ENCODE peak calls at places on chromosome X, in five cellular contexts. K, G, B, F and C are unnamed samples.

GRCh38 chrX:151752847-151753246 is 18.3 kb downstream of the CNGA2 start:
- DNase-seq in K (no peak), G (no peak), B (no peak), F (no peak), C (no peak)

GRCh38 chrX:113400193-113400704 is 559.6 kb upstream of the AMOT start:
- DNase-seq in K (no peak), G (no peak), B (no peak), F (peak), C (no peak)

GRCh38 chrX:2550288-2551020 is 49.7 kb upstream of the DHRSX start:
- DNase-seq in K (no peak), G (no peak), B (no peak), F (no peak), C (no peak)

GRCh38 chrX:77342028-77342427 is 105.2 kb upstream of the FGF16 start:
- DNase-seq in K (no peak), G (no peak), B (peak), F (no peak), C (no peak)

GRCh38 chrX:77917294-77917933 is 6.9 kb downstream of the ATP7A start:
- DNase-seq in K (no peak), G (no peak), B (no peak), F (peak), C (no peak)

GRCh38 chrX:119218198-119218597 is 17.9 kb upstream of the PGRMC1 start:
- DNase-seq in K (no peak), G (no peak), B (no peak), F (peak), C (no peak)

GRCh38 chrX:107448625-107449468 is 605 bp upstream of the FRMPD3 start:
- DNase-seq in K (peak), G (no peak), B (no peak), F (no peak), C (no peak)

GRCh38 chrX:31070057-31070468 is 1.8 kb downstream of the FTHL17 start:
- DNase-seq in K (no peak), G (no peak), B (no peak), F (no peak), C (no peak)

GRCh38 chrX:82218361-82218760 is 1016.5 kb downstream of the SH3BGRL start:
- DNase-seq in K (no peak), G (no peak), B (no peak), F (no peak), C (no peak)

GRCh38 chrX:108312938-108313337 is 125.3 kb downstream of the COL4A6 start:
- DNase-seq in K (peak), G (no peak), B (peak), F (peak), C (peak)

GRCh38 chrX:1582686-1583437 is 8.5 kb upstream of the AKAP17A start:
- DNase-seq in K (peak), G (no peak), B (no peak), F (no peak), C (no peak)

GRCh38 chrX:42396136-42396535 is 381.8 kb downstream of the PPP1R2C start:
- DNase-seq in K (no peak), G (no peak), B (no peak), F (no peak), C (no peak)

GRCh38 chrX:42399632-42400024 is 378.3 kb downstream of the PPP1R2C start:
- DNase-seq in K (no peak), G (no peak), B (no peak), F (no peak), C (no peak)

DNA sequence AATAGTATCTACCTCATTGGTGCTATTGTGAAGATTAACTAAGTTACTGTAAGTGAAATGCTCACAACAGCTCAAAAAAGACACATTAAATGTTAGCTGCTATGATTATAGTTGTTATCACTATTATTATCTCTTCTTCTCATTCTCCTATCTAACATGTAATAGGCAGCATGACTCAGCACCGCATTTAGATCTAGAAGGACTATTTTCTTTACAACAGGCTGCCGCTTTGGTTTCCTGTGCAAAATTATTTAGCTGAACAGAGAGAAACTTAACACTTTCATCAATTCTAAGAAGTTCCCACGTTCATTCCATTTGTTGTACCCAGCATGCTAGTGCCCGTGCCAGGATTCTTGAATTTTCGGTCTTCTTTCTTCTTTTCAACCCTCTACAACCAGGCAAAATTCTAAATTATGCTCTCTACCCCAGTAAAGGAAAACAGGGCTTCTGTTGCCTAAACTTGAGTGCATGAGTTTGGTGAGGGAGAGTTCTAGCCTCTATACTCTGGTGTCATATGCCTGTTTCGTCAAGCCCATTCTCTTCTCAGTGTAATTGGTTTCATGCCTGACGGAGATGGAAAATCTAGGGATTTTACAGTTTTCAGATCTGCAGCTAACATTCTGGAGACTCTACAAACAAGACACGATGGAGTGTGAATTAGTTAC is 378.9 kb downstream of the PPP1R2C start:
- DNase-seq in K (no peak), G (no peak), B (no peak), F (peak), C (no peak)
- TF ChIP-seq POLR2A in K (no peak), G (no peak), B (no peak), F (no peak), C (no peak)

GRCh38 chrX:12563121-12563520 is 228.1 kb upstream of the PRPS2 start:
- DNase-seq in K (no peak), G (no peak), B (no peak), F (no peak), C (no peak)

GRCh38 chrX:12564221-12564620 is 227.0 kb upstream of the PRPS2 start:
- DNase-seq in K (no peak), G (no peak), B (no peak), F (no peak), C (no peak)

GRCh38 chrX:12570859-12571501 is 220.2 kb upstream of the PRPS2 start:
- DNase-seq in K (no peak), G (no peak), B (no peak), F (no peak), C (no peak)

DNA sequence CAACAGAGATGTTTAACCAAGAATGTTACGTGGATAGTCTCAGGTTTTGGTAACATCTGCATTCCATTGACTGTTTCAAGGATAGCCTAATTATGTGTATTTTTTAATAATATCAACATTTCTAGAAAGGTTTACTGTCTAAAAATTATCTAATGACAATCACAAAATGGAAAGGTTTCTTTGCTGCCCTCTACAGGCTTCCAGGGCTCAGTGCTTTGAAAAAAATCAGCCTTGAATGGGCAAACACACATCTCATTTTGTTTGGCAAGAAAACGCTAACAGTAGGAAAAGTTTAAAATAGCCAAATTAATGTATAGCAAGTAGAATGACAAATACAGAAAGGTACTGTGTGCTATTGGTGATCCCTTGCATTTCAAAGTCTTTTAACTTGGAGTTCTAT is 223.4 kb upstream of the PRPS2 start:
- DNase-seq in K (no peak), G (no peak), B (no peak), F (peak), C (no peak)
- TF ChIP-seq CTCF in K (peak), G (peak), B (peak), F (peak), C (no peak)

DNA sequence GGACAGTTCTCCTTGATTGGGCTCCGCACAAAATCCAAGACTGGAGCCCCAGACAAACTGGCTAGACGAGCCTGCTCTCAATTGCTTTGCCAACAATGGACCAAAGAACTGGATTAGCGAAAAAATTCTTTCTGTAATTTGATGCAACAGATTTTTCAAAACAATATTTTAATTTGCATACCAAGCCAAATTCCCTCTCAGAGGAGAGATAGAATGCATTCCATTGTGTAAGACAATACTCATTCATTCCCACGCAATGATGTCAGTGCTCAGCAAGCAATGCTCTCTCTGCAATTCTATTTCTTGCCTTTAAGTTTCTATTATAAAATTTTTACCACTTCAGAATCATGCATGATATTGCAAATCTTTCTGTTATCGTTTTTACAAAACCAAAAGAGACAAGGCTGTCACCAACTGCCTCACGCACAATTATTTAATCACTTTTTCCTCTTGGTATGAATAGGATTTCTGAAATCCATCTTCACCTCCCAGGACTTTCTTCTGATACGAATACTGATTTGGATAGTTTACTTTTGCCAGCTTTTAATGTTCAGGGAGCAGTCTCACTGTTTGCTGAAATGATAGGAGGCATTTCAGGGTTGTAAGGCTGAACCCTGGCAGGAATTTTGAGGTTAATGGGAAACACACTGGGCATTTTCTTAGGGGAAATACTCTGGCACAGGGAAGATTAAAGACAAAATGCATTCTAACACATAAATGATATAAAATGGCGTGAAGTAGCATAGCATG is 46.1 kb upstream of the HCCS start:
- DNase-seq in K (no peak), G (no peak), B (no peak), F (no peak), C (no peak)
- H3K4me3 ChIP-seq in K (no peak), G (no peak), B (no peak), F (no peak), C (no peak)

GRCh38 chrX:44778254-44778653 is 65.6 kb upstream of the DUSP21 start:
- DNase-seq in K (no peak), G (no peak), B (no peak), F (no peak), C (no peak)
- TF ChIP-seq POLR2A in K (no peak), G (no peak), B (no peak), F (no peak), C (no peak)

GRCh38 chrX:131741103-131741581 is 197.3 kb downstream of the OR13H1 start:
- DNase-seq in K (no peak), G (peak), B (peak), F (no peak), C (peak)
- TF ChIP-seq CTCF in K (no peak), G (no peak), B (no peak), F (no peak), C (no peak)

DNA sequence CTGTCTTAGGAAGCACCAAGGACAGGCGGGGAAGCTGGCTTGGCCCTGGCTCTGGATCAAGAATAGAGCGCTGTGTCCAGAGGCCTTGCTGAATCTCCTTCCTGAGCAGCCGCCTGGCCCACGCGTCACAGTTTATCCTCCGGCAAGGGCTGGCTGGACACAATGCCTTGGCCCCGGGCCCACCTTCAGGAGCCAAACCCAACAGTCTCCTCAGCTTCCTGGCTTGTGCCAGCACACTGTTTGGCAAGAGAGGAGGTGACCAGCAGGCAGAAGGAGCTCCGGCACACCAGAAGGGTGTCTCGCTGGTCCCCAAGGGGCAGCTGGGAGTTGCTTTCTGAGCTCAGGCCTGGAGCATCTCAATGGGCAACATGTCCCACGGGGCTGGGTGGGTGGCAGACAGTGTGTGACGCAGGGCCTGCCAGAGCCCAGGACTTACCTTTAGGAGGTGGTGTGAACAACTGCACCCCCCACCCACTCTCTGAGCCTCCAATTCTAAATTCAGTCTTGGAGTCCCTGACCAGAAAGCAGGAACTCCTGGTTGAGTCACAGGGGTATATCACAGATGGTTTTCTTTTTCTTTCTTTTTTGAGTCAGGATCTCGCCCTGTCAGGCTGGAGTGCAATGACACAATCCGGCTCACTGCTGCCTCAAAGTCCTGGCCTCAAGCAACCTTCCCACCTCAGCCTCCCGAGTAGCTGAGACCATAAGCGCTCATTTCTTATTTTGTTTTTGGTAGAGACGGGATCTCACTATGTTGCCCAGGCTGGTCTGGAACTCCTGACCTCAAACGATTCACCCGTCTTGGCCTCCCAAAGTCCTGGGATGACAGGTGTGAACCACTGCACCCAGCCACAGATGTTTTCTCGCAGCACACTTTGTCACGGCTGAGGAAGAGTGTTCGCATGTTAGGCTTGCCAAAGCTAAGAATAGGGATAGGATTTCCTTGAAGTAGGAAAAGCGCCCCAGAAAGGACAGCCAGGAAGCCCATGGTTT is 361.2 kb downstream of the BCOR start:
- DNase-seq in K (peak), G (no peak), B (peak), F (peak), C (no peak)
- H3K4me3 ChIP-seq in K (no peak), G (no peak), B (no peak), F (no peak), C (no peak)

GRCh38 chrX:71095971-71096701 is 485 bp downstream of the FOXO4 start:
- DNase-seq in K (peak), G (no peak), B (no peak), F (peak), C (no peak)
- TF ChIP-seq POLR2A in K (no peak), G (no peak), B (no peak), F (no peak), C (no peak)

GRCh38 chrX:47179221-47179927 is 14.3 kb upstream of the UBA1 start:
- DNase-seq in K (no peak), G (no peak), B (peak), F (no peak), C (no peak)
- TF ChIP-seq CTCF in K (no peak), G (no peak), B (no peak), F (no peak), C (no peak)